ENCODE peak calls at places on chromosomes 3 and 15, in nine cellular contexts. F is cardiac muscle cell, I is GM10248, Z is glutamatergic neuron, D is choroid plexus epithelial cell, R is progenitor cell of endocrine pancreas, U is GM23338, O is GM12878, P is lower leg skin. V is an unnamed sample.

GRCh38 chr3:100368421-100368820 is 32.5 kb downstream of the TOMM70 start:
- DNase-seq in U (no peak), P (no peak), I (no peak), R (no peak), O (no peak), F (no peak), D (peak), Z (no peak), V (no peak)

GRCh38 chr3:54087581-54088410 is 34.6 kb upstream of the CACNA2D3 start:
- DNase-seq in D (no peak), P (no peak), Z (peak), O (no peak), F (peak), I (no peak), U (peak), R (no peak), V (no peak)

GRCh38 chr15:28942046-28942445 is 56.3 kb downstream of the APBA2 start:
- DNase-seq in U (no peak), D (no peak), I (no peak), F (no peak), Z (no peak), O (no peak), R (no peak), P (peak), V (no peak)

GRCh38 chr3:172065967-172066762 is 26.8 kb downstream of the FNDC3B start:
- DNase-seq in U (no peak), P (no peak), F (no peak), Z (no peak), R (no peak), D (peak), O (peak), I (no peak), V (no peak)

GRCh38 chr3:72177075-72178050 is 392.4 kb upstream of the PROK2 start:
- DNase-seq in O (no peak), R (no peak), Z (no peak), I (peak), D (peak), P (no peak), F (no peak), U (no peak), V (peak)

GRCh38 chr15:80695099-80695910 is at the start of gene ABHD17C:
- DNase-seq in F (peak), R (peak), U (peak), Z (peak), D (peak), O (no peak), P (peak), I (peak), V (peak)

GRCh38 chr3:47024932-47025331 is 45.5 kb downstream of the NBEAL2 start:
- DNase-seq in D (peak), F (no peak), P (no peak), R (no peak), U (no peak), O (no peak), Z (no peak), I (no peak), V (no peak)

GRCh38 chr3:197500812-197501211 is 55.0 kb downstream of the BDH1 start:
- DNase-seq in D (no peak), I (no peak), R (no peak), Z (no peak), O (no peak), F (no peak), P (no peak), U (no peak), V (no peak)

GRCh38 chr15:30943654-30944335 is 40.1 kb downstream of the FAN1 start:
- DNase-seq in P (no peak), F (no peak), D (no peak), Z (no peak), R (no peak), O (no peak), I (no peak), U (no peak), V (no peak)

GRCh38 chr15:30953731-30954378 is 37.6 kb downstream of the MTMR10 start:
- DNase-seq in U (no peak), O (no peak), F (no peak), I (no peak), P (no peak), D (peak), R (no peak), Z (no peak), V (no peak)

GRCh38 chr15:66234798-66235197 is 18.8 kb downstream of the MEGF11 start:
- DNase-seq in D (no peak), U (no peak), O (no peak), R (no peak), P (no peak), Z (no peak), F (no peak), I (no peak), V (no peak)

GRCh38 chr15:31027948-31028586 is 36.6 kb upstream of the MTMR10 start:
- DNase-seq in U (peak), P (no peak), O (no peak), D (no peak), Z (no peak), I (no peak), F (no peak), R (no peak), V (no peak)

GRCh38 chr3:194886836-194887235 is 201.2 kb downstream of the FAM43A start:
- DNase-seq in F (no peak), I (no peak), P (no peak), Z (no peak), U (no peak), O (no peak), D (no peak), R (no peak), V (no peak)

GRCh38 chr3:82114589-82114988 is 353.1 kb upstream of the GBE1 start:
- DNase-seq in I (no peak), O (no peak), D (no peak), Z (no peak), R (no peak), F (no peak), U (no peak), P (peak), V (no peak)

GRCh38 chr15:41897327-41897726 is 3.5 kb upstream of the SPTBN5 start:
- DNase-seq in I (no peak), R (no peak), U (no peak), P (no peak), F (no peak), D (no peak), Z (no peak), O (no peak), V (no peak)

GRCh38 chr3:130700541-130700940 is 46.1 kb downstream of the PIK3R4 start:
- DNase-seq in U (no peak), R (no peak), I (no peak), D (peak), F (no peak), P (no peak), O (no peak), Z (no peak), V (no peak)

GRCh38 chr15:98713585-98714001 is 65.3 kb downstream of the IGF1R start:
- DNase-seq in P (no peak), Z (no peak), F (no peak), R (no peak), U (peak), D (no peak), I (no peak), O (peak), V (peak)

GRCh38 chr3:107988464-107989156 is 102.2 kb downstream of the CD47 start:
- DNase-seq in I (no peak), U (no peak), Z (no peak), P (no peak), R (no peak), O (no peak), F (peak), D (peak), V (no peak)

GRCh38 chr3:47035645-47036044 is 56.2 kb downstream of the NBEAL2 start:
- DNase-seq in D (no peak), R (no peak), I (no peak), O (no peak), P (no peak), Z (no peak), F (no peak), U (no peak), V (no peak)

GRCh38 chr3:64595253-64595694 is 92.5 kb downstream of the ADAMTS9 start:
- DNase-seq in O (no peak), R (no peak), I (no peak), F (no peak), Z (no peak), P (no peak), D (peak), U (no peak), V (no peak)

GRCh38 chr3:110314512-110315114 is 757.0 kb upstream of the NECTIN3 start:
- DNase-seq in I (peak), U (peak), F (peak), Z (peak), O (peak), R (peak), P (no peak), D (peak), V (peak)

GRCh38 chr15:77819841-77820728 is 187.4 kb upstream of the LINGO1 start:
- DNase-seq in D (no peak), I (no peak), U (peak), R (peak), P (no peak), F (peak), O (no peak), Z (peak), V (peak)
- TF ChIP-seq CTCF in D (peak), I (no peak), U (peak), R (peak), P (no peak), F (peak), O (no peak), Z (peak), V (peak)

GRCh38 chr3:156132313-156132712 is 11.9 kb downstream of the KCNAB1 start:
- DNase-seq in F (no peak), P (no peak), U (no peak), D (no peak), O (no peak), R (no peak), Z (no peak), I (no peak), V (no peak)

GRCh38 chr3:156140196-156140595 is 19.8 kb downstream of the KCNAB1 start:
- DNase-seq in D (no peak), R (no peak), O (no peak), F (no peak), Z (no peak), I (no peak), U (no peak), P (no peak), V (no peak)

GRCh38 chr3:156131799-156132198 is 11.4 kb downstream of the KCNAB1 start:
- DNase-seq in Z (no peak), P (no peak), F (no peak), U (no peak), I (no peak), R (no peak), D (no peak), O (no peak), V (no peak)

GRCh38 chr3:156131241-156131640 is 10.9 kb downstream of the KCNAB1 start:
- DNase-seq in F (no peak), I (no peak), U (no peak), O (no peak), P (no peak), D (no peak), R (no peak), Z (no peak), V (no peak)

DNA sequence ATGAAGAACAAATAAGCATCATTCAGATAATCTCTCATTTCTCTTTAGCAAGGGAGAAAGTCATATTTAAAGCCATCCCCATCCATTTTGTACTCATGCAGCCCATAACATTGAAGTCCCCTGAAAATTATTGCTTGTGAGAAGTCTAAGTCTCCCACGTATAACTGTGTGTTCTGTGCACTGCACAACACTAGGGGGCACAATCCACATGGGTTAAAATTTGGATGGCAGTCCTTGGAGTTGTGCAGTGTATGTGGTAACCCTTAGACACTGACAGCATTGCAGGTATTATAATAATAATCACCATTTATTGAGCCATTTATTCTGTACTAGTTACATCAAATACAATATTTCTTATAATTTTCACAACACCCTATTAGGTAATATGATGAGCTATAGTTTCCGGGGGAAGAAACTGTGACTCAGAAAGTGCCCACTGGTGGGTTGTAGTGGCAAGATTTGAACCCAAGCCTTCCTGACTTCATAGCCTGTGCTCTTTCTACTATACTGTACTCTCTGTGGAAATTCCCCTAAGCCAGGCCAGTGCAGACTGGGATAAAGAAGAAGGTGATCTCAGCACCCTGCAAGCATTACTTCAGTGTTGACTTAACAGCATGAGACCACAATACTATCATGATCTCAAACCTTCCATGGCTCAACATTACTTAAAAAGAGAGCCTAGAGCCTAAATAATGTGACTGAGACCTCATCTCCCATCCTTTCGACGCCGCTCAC is 15.7 kb downstream of the KCNAB1 start:
- DNase-seq in P (no peak), D (no peak), R (no peak), U (peak), F (no peak), Z (peak), O (no peak), I (no peak), V (no peak)
- TF ChIP-seq CTCF in P (no peak), D (peak), R (peak), U (peak), F (peak), Z (peak), O (peak), I (peak), V (peak)

GRCh38 chr15:94745371-94745770 is 514.0 kb downstream of the MCTP2 start:
- DNase-seq in U (peak), I (no peak), Z (no peak), F (peak), P (no peak), D (peak), O (no peak), R (no peak), V (no peak)

GRCh38 chr15:94744080-94744793 is 512.9 kb downstream of the MCTP2 start:
- DNase-seq in U (peak), Z (no peak), F (no peak), D (no peak), P (no peak), I (no peak), R (no peak), O (no peak), V (no peak)

GRCh38 chr15:94734460-94734859 is 503.1 kb downstream of the MCTP2 start:
- DNase-seq in R (no peak), I (no peak), P (no peak), Z (no peak), O (no peak), D (no peak), F (no peak), U (no peak), V (no peak)

GRCh38 chr15:94743668-94744067 is 512.3 kb downstream of the MCTP2 start:
- DNase-seq in Z (no peak), F (no peak), D (peak), R (no peak), P (no peak), I (no peak), O (no peak), U (no peak), V (no peak)

GRCh38 chr15:94739639-94740038 is 508.3 kb downstream of the MCTP2 start:
- DNase-seq in D (no peak), F (no peak), R (no peak), Z (no peak), O (no peak), I (no peak), U (no peak), P (no peak), V (no peak)
- TF ChIP-seq CTCF in D (no peak), F (no peak), R (no peak), Z (no peak), O (no peak), I (no peak), U (no peak), P (no peak), V (no peak)

DNA sequence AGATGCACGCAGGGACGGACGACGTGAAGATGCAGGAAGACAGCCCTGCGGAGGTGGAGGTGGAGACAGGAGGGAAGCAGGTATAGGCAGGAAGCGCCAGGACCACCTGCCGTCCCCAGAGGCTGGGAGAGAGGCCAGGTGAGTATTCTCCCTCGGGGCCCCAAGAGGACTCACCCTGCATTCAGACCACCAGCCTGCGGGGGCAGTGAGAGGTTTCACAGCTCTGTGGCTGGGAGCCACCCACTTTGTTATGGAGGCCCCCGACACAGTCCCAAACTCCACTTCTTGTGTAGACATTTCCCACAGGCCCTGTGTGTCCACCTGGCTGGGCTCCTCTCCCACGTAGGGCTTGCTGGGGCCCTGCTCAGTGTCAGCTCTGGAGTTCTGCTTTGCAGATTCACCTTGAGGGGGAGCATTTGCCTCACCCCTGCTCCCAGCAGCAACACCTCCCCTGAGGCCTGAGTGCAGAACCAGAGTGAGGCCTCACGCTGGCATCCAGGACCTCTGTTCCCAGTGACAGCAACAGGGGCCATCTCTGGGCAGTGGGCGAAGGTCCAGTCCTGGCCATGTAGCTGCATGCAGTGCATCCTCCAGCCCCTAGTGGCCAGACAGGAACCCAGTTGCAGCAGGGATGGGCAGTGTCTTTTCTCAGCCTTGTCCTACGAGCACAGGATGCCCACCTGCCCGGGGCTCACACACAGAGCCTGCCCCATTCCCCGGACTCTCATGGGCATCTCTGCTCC is 119.4 kb upstream of the IQSEC1 start:
- DNase-seq in P (no peak), D (peak), I (no peak), F (no peak), O (no peak), U (peak), Z (peak), R (no peak), V (no peak)
- TF ChIP-seq CTCF in P (no peak), D (peak), I (no peak), F (peak), O (peak), U (peak), Z (peak), R (peak), V (peak)

GRCh38 chr15:81754078-81754477 is 291.7 kb downstream of the MEX3B start:
- DNase-seq in I (no peak), R (no peak), D (no peak), U (no peak), O (no peak), P (no peak), Z (no peak), F (no peak), V (no peak)

GRCh38 chr15:81752149-81752942 is 293.5 kb downstream of the MEX3B start:
- DNase-seq in P (peak), U (no peak), O (no peak), D (peak), F (peak), R (no peak), Z (peak), I (no peak), V (peak)

GRCh38 chr15:81749667-81750360 is 296.0 kb downstream of the MEX3B start:
- DNase-seq in O (no peak), Z (no peak), U (no peak), D (no peak), I (no peak), R (no peak), F (peak), P (no peak), V (no peak)

GRCh38 chr15:81751321-81751720 is 294.5 kb downstream of the MEX3B start:
- DNase-seq in R (no peak), F (no peak), D (no peak), U (peak), P (no peak), Z (no peak), O (no peak), I (no peak), V (no peak)

DNA sequence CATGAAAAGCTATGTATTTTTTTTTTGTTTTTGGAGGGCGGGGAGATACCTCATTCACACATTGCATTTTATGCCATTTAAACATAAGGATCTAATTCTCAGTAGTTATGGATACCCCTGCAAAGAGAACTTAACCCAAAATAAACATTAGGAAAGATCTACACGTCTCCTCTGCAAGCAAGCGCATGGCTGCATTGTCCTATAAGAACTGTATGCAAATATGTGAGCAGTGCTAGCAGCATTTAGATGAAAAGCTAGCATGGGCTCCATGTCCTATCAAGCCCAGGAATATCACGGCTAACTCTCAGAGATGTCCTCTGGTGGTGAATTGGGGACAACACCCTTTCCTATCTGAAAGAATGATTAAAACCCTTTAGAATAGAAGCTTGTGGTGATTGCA is 292.8 kb downstream of the MEX3B start:
- DNase-seq in F (no peak), R (no peak), O (no peak), I (no peak), Z (no peak), D (peak), U (peak), P (no peak), V (no peak)
- TF ChIP-seq CTCF in F (no peak), R (no peak), O (no peak), I (no peak), Z (no peak), D (peak), U (peak), P (no peak), V (no peak)